ENCODE peak calls at places on chromosomes 16 and 17, in seven cellular contexts. D is HCT116, M is heart right ventricle, A is neuronal stem cell, R is transverse colon, X is mammary epithelial cell, Z is psoas muscle. P is an unnamed sample.
A peak's percentile ranks its signal among the peaks of the same experiment; 100 is the strongest.

GRCh38 chr17:27354491-27355081 is 60.7 kb downstream of the WSB1 start:
- DNase-seq in X (peak; percentile 51), R (no peak), A (no peak), Z (no peak), D (no peak), M (no peak), P (no peak)

GRCh38 chr17:30113213-30113612 is 3.4 kb upstream of the NSRP1 start:
- DNase-seq in R (peak; percentile 79), Z (no peak), D (no peak), M (no peak), X (peak; percentile 69), A (no peak), P (no peak)

GRCh38 chr17:38538906-38539305 is 66.8 kb downstream of the SRCIN1 start:
- DNase-seq in D (no peak), A (no peak), R (no peak), X (no peak), Z (no peak), M (no peak), P (no peak)

GRCh38 chr17:29127840-29128239 is 52.4 kb downstream of the MYO18A start:
- DNase-seq in X (no peak), R (no peak), D (no peak), M (no peak), Z (no peak), A (no peak), P (no peak)

GRCh38 chr17:731943-732787 is at the start of gene TLCD3A:
- DNase-seq in Z (peak; percentile 80), M (peak; percentile 78), R (peak; percentile 78), A (no peak), D (no peak), X (peak; percentile 75), P (peak; percentile 77)

GRCh38 chr16:23742761-23743160 is 12.1 kb upstream of the CHP2 start:
- DNase-seq in X (no peak), D (no peak), Z (no peak), M (no peak), R (no peak), A (no peak), P (no peak)

GRCh38 chr17:44558349-44559287 is 1.3 kb downstream of the FZD2 start:
- DNase-seq in D (no peak), R (no peak), M (no peak), Z (no peak), A (no peak), X (no peak), P (no peak)

GRCh38 chr17:496761-497586 is 144.4 kb upstream of the RPH3AL start:
- DNase-seq in Z (no peak), A (no peak), D (no peak), X (no peak), R (no peak), M (no peak), P (no peak)

GRCh38 chr17:37098910-37099664 is 150.3 kb downstream of the AATF start:
- DNase-seq in R (no peak), D (no peak), M (no peak), X (peak; percentile 71), A (no peak), Z (no peak), P (no peak)

GRCh38 chr17:34255381-34255732 is 272 bp downstream of the CCL2 start:
- DNase-seq in R (no peak), M (no peak), A (no peak), D (no peak), Z (no peak), X (no peak), P (no peak)

GRCh38 chr17:74960739-74961342 is 11.7 kb downstream of the HID1 start:
- DNase-seq in X (peak; percentile 32), D (peak; percentile 54), A (no peak), M (no peak), R (peak; percentile 57), Z (no peak), P (peak; percentile 58)

GRCh38 chr17:83101805-83102480 is 22.5 kb downstream of the METRNL start:
- DNase-seq in M (no peak), Z (peak; percentile 76), X (no peak), R (peak; percentile 82), A (no peak), D (no peak), P (no peak)

DNA sequence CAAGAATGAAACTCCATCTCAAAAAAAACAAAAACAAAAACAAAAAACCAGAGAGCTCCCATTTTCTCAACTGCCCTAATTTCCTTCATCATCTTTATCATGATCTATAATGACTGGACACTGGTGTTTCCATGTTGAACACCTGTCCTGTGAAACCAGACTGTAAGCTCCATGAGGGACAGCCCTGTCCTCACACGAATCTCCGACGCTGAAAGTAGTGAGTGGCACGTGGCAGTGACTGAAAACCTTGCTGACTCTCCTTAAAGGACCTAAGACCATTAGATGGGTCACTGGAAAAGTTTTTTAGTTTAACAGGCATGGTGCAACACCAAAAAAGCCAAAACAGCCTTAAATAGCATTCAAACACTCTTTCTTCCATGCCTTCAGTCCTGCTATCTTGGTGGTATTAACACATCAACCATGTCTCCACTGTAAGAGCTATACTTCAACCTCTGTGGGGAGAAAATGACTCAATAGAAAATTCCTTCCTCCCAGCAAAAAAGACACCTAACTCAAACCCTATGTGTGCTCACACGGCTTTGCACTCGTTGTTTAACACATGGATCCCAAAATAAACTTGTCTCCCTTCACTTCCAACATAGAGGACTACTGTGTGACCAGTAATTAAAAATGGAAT is 8.3 kb downstream of the AXIN2 start:
- DNase-seq in Z (no peak), A (no peak), R (no peak), X (no peak), M (no peak), D (no peak), P (no peak)
- H3K4me3 ChIP-seq in Z (no peak overlapping the region), A (no peak overlapping the region), R (no peak overlapping the region), X (no peak overlapping the region), M (no peak overlapping the region), D (no peak overlapping the region), P (no peak overlapping the region)

GRCh38 chr16:84519855-84520254 is 15.4 kb upstream of the MEAK7 start:
- DNase-seq in X (no peak), R (no peak), Z (no peak), A (no peak), D (no peak), M (no peak), P (no peak)
- H3K4me1 ChIP-seq in X (peaks cover 19% of the 10 kb centered on the region), R (no peaks in the 10 kb centered on the region), Z (no peaks in the 10 kb centered on the region), A (peaks cover 5% of the 10 kb centered on the region), D (peaks cover 17% of the 10 kb centered on the region), M (peaks cover 5% of the 10 kb centered on the region), P (peaks cover 11% of the 10 kb centered on the region)

GRCh38 chr16:31451681-31452351 is 7.5 kb upstream of the ARMC5 start:
- DNase-seq in X (peak; percentile 69), D (peak; percentile 65), M (peak; percentile 47), Z (peak; percentile 61), R (no peak), A (no peak), P (no peak)

GRCh38 chr16:31453255-31454204 is 5.8 kb upstream of the ARMC5 start:
- DNase-seq in X (peak; percentile 78), D (no peak), R (peak; percentile 65), M (no peak), Z (peak; percentile 77), A (no peak), P (no peak)

GRCh38 chr16:31455601-31456314 is 3.5 kb upstream of the ARMC5 start:
- DNase-seq in Z (no peak), D (no peak), A (no peak), M (no peak), X (no peak), R (no peak), P (no peak)

GRCh38 chr16:31452631-31453106 is 6.6 kb upstream of the ARMC5 start:
- DNase-seq in D (no peak), X (peak; percentile 88), Z (no peak), A (no peak), M (no peak), R (no peak), P (no peak)

GRCh38 chr16:31451201-31451600 is 8.1 kb upstream of the ARMC5 start:
- DNase-seq in A (no peak), R (no peak), X (no peak), M (no peak), Z (no peak), D (no peak), P (no peak)
- H3K27ac ChIP-seq in A (no peak overlapping the region), R (no peak overlapping the region), X (no peak overlapping the region), M (peak overlapping the region; percentile 65), Z (peak overlapping the region; percentile 100), D (no peak overlapping the region), P (no peak overlapping the region)

GRCh38 chr17:45951403-45951802 is 47.6 kb upstream of the STH start:
- DNase-seq in R (no peak), D (no peak), X (no peak), A (no peak), Z (no peak), M (no peak), P (no peak)
- H3K4me3 ChIP-seq in R (no peak overlapping the region), D (no peak overlapping the region), X (no peak overlapping the region), A (no peak overlapping the region), Z (no peak overlapping the region), M (no peak overlapping the region), P (no peak overlapping the region)

GRCh38 chr17:47946929-47947397 is 5.6 kb downstream of the PNPO start:
- DNase-seq in D (peak; percentile 96), Z (peak; percentile 79), X (peak; percentile 96), A (peak; percentile 56), R (peak; percentile 90), M (peak; percentile 61), P (no peak)

GRCh38 chr17:47946516-47946915 is 5.1 kb downstream of the PNPO start:
- DNase-seq in Z (no peak), M (no peak), R (no peak), A (no peak), D (no peak), X (no peak), P (no peak)

GRCh38 chr17:47942568-47942967 is 1.2 kb downstream of the PNPO start:
- DNase-seq in X (no peak), Z (no peak), A (no peak), M (no peak), R (no peak), D (no peak), P (no peak)

GRCh38 chr17:47945529-47946508 is 4.4 kb downstream of the PNPO start:
- DNase-seq in X (no peak), M (no peak), A (no peak), Z (no peak), D (no peak), R (no peak), P (no peak)

DNA sequence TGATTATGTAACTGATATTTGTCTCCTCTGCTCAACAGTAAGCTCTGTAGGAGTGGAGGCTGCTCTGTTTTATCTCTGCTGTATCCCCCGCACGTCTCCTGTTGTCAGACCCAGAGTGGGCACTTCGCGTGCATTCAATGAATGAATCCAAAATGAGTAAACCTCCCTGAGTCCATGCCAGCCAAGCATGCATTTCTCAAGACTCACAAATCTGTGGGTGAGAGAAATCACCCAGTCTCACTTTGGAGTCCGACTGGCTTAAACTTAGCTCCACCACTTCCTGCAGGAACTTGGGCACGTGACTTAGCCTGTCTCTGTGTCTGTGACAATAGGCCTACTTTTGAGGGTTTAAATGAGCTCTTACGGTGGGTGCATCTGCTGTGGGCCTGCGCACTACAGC is 3.7 kb downstream of the PNPO start:
- DNase-seq in X (no peak), A (no peak), R (no peak), Z (no peak), D (no peak), M (no peak), P (no peak)
- H3K4me1 ChIP-seq in X (peaks cover 46% of the 10 kb centered on the region), A (peaks cover 13% of the 10 kb centered on the region), R (peaks cover 21% of the 10 kb centered on the region), Z (peaks cover 32% of the 10 kb centered on the region), D (peaks cover 65% of the 10 kb centered on the region), M (peaks cover 41% of the 10 kb centered on the region), P (peaks cover 20% of the 10 kb centered on the region)